ENCODE peak calls at places on chromosomes 12 and 14, in seven cellular contexts. Z, K, R, P, Y, D and M are unnamed samples.

GRCh38 chr12:132460571-132460970 is 29.4 kb upstream of the FBRSL1 start:
- DNase-seq in Z (no peak), R (no peak), P (no peak), K (no peak), Y (no peak), D (no peak), M (no peak)

GRCh38 chr12:46865311-46865710 is 39.5 kb upstream of the SLC38A4 start:
- DNase-seq in Z (no peak), Y (no peak), R (no peak), D (no peak), P (no peak), K (no peak), M (no peak)

GRCh38 chr12:13595536-13596450 is 385.6 kb downstream of the GRIN2B start:
- DNase-seq in D (no peak), Z (no peak), K (no peak), P (no peak), R (no peak), Y (no peak), M (no peak)

GRCh38 chr14:29842228-29842627 is 85.4 kb downstream of the PRKD1 start:
- DNase-seq in Y (no peak), P (no peak), D (no peak), Z (no peak), K (no peak), R (no peak), M (no peak)

GRCh38 chr14:73266317-73266716 is 29.0 kb downstream of the PAPLN start:
- DNase-seq in D (no peak), Z (no peak), K (no peak), R (no peak), Y (no peak), P (no peak), M (no peak)

GRCh38 chr12:82754856-82755255 is 68.2 kb downstream of the TMTC2 start:
- DNase-seq in Z (no peak), Y (no peak), D (no peak), R (no peak), K (no peak), P (no peak), M (no peak)

GRCh38 chr14:45082420-45082819 is 1.5 kb upstream of the PRPF39 start:
- DNase-seq in R (no peak), P (no peak), K (no peak), Z (no peak), Y (no peak), D (no peak), M (no peak)

GRCh38 chr12:74889563-74890236 is 319.9 kb downstream of the KCNC2 start:
- DNase-seq in P (no peak), Z (peak; percentile 44), K (no peak), D (no peak), R (no peak), Y (no peak), M (peak; percentile 35)

GRCh38 chr14:99659333-99659741 is 14.4 kb downstream of the HHIPL1 start:
- DNase-seq in Z (no peak), R (no peak), D (no peak), Y (peak; percentile 60), P (no peak), K (no peak), M (no peak)

GRCh38 chr12:111434680-111435338 is 29.1 kb downstream of the SH2B3 start:
- DNase-seq in D (peak; percentile 81), Y (peak; percentile 80), R (peak; percentile 76), K (no peak), P (peak; percentile 84), Z (peak; percentile 91), M (no peak)

GRCh38 chr12:105347486-105347885 is 17.0 kb downstream of the C12orf75 start:
- DNase-seq in R (no peak), P (no peak), Z (no peak), K (no peak), Y (no peak), D (no peak), M (no peak)

GRCh38 chr12:64173456-64173855 is 48.6 kb downstream of the KICS2 start:
- DNase-seq in Y (no peak), K (no peak), R (no peak), D (no peak), Z (no peak), P (no peak), M (no peak)

GRCh38 chr12:56157201-56158028 is 744 bp upstream of the MYL6 start:
- DNase-seq in R (peak; percentile 86), P (no peak), K (peak; percentile 73), D (peak; percentile 92), Z (peak; percentile 89), Y (peak; percentile 82), M (peak; percentile 54)

GRCh38 chr12:119179335-119180021 is 747 bp downstream of the HSPB8 start:
- DNase-seq in P (no peak), Y (peak; percentile 61), D (peak; percentile 38), R (peak; percentile 66), Z (peak; percentile 69), K (peak; percentile 58), M (no peak)

GRCh38 chr14:70254476-70254961 is 65.8 kb upstream of the SLC8A3 start:
- DNase-seq in Z (peak; percentile 15), R (no peak), P (no peak), Y (peak; percentile 95), D (no peak), K (peak; percentile 86), M (peak; percentile 5)

GRCh38 chr12:14157129-14157747 is 175.8 kb upstream of the GRIN2B start:
- DNase-seq in Z (no peak), D (no peak), P (peak; percentile 99), K (no peak), R (no peak), Y (no peak), M (no peak)

GRCh38 chr12:106897082-106897481 is 58.6 kb upstream of the TMEM263 start:
- DNase-seq in Z (peak; percentile 25), R (no peak), P (no peak), Y (no peak), K (no peak), D (no peak), M (no peak)

GRCh38 chr14:65296402-65296801 is 116.1 kb upstream of the FUT8 start:
- DNase-seq in Z (no peak), K (peak; percentile 27), P (no peak), D (no peak), Y (no peak), R (no peak), M (no peak)

GRCh38 chr12:14843425-14843887 is at the start of gene ART4:
- DNase-seq in Y (peak; percentile 44), R (peak; percentile 36), Z (no peak), K (no peak), P (no peak), D (no peak), M (no peak)

GRCh38 chr12:6166808-6167207 is 33.4 kb upstream of the CD9 start:
- DNase-seq in R (no peak), D (no peak), Y (no peak), K (no peak), Z (no peak), P (no peak), M (no peak)

GRCh38 chr12:32756476-32757158 is 920 bp upstream of the YARS2 start:
- DNase-seq in Z (no peak), P (no peak), K (no peak), R (no peak), D (no peak), Y (no peak), M (no peak)
- H3K4me3 ChIP-seq in Z (no peak overlapping the region), P (no peak overlapping the region), K (peak overlapping the region; percentile 91), R (peak overlapping the region; percentile 95), D (no peak overlapping the region), Y (no peak overlapping the region), M (peak overlapping the region; percentile 100)

GRCh38 chr14:75522919-75523318 is 650 bp downstream of the BATF start:
- DNase-seq in K (no peak), P (no peak), D (no peak), Z (no peak), Y (no peak), R (no peak), M (no peak)
- H3K4me3 ChIP-seq in K (peak overlapping the region; percentile 26), P (peak overlapping the region; percentile 95), D (no peak overlapping the region), Z (no peak overlapping the region), Y (no peak overlapping the region), R (peak overlapping the region; percentile 65), M (no peak overlapping the region)

GRCh38 chr14:31420013-31420318 is 384 bp downstream of the HEATR5A start:
- DNase-seq in K (peak; percentile 84), D (peak; percentile 43), P (no peak), Z (no peak), R (peak; percentile 50), Y (peak; percentile 91), M (no peak)

GRCh38 chr14:31420319-31421081 is at the start of gene HEATR5A:
- DNase-seq in P (peak; percentile 69), R (peak; percentile 95), D (peak; percentile 95), K (peak; percentile 96), Z (peak; percentile 97), Y (peak; percentile 97), M (peak; percentile 85)

GRCh38 chr14:31419179-31420012 is 954 bp downstream of the HEATR5A start:
- DNase-seq in R (no peak), D (no peak), Y (no peak), K (no peak), P (no peak), Z (peak; percentile 70), M (no peak)

GRCh38 chr14:31418440-31418839 is 1.9 kb downstream of the HEATR5A start:
- DNase-seq in R (no peak), Y (no peak), K (no peak), P (no peak), D (no peak), Z (no peak), M (no peak)

DNA sequence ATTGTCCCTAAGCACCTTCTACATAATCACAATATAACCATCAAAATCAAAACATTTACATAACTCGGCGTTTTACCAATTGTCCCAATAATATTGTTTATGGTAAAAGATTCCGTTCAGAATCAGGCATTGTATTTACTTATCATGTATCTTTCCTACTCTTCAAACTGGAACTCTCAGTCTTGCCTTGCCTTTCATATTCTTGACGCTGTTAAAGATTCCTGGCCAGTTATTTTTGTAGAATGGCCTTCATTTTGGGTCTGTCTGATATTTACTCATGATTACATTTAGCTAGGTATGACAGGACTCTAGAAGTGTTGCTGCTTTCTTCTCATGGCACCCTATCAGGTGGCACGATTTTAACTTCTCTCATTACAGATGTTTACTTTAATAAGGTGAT is 850 bp upstream of the HEATR5A start:
- DNase-seq in Z (no peak), P (no peak), Y (no peak), R (no peak), K (no peak), D (no peak), M (no peak)
- H3K4me3 ChIP-seq in Z (no peak overlapping the region), P (peak overlapping the region; percentile 91), Y (no peak overlapping the region), R (peak overlapping the region; percentile 98), K (peak overlapping the region; percentile 97), D (no peak overlapping the region), M (no peak overlapping the region)

GRCh38 chr12:546265-546919 is 86.7 kb downstream of the B4GALNT3 start:
- DNase-seq in R (no peak), D (no peak), P (no peak), Y (no peak), K (no peak), Z (no peak), M (no peak)
- H3K4me3 ChIP-seq in R (no peak overlapping the region), D (no peak overlapping the region), P (no peak overlapping the region), Y (no peak overlapping the region), K (no peak overlapping the region), Z (peak overlapping the region; percentile 3), M (no peak overlapping the region)

GRCh38 chr12:50024227-50024626 is 1.1 kb downstream of the RACGAP1 start:
- DNase-seq in P (no peak), Y (no peak), R (no peak), K (no peak), Z (no peak), D (no peak), M (no peak)
- H3K4me3 ChIP-seq in P (peak overlapping the region; percentile 96), Y (no peak overlapping the region), R (peak overlapping the region; percentile 90), K (no peak overlapping the region), Z (peak overlapping the region; percentile 97), D (no peak overlapping the region), M (peak overlapping the region; percentile 81)

GRCh38 chr12:34348064-34348463 is 325.8 kb downstream of the ALG10 start:
- DNase-seq in K (no peak), Y (no peak), D (no peak), R (no peak), Z (no peak), P (no peak), M (no peak)
- H3K4me3 ChIP-seq in K (no peak overlapping the region), Y (no peak overlapping the region), D (no peak overlapping the region), R (no peak overlapping the region), Z (no peak overlapping the region), P (no peak overlapping the region), M (no peak overlapping the region)